ENCODE peak calls at places on chromosome 11, in five cellular contexts. B is stomach, K is brain microvascular endothelial cell, Z is dorsolateral prefrontal cortex, P is HCT116. J is an unnamed sample.

GRCh38 chr11:79018371-79018849 is 422.4 kb downstream of the TENM4 start:
- DNase-seq in Z (no peak), B (no peak), K (peak; percentile 87), P (no peak), J (no peak)

GRCh38 chr11:3157381-3158130 is 7.6 kb downstream of the OSBPL5 start:
- DNase-seq in B (no peak), K (peak; percentile 32), Z (no peak), P (no peak), J (peak; percentile 52)

GRCh38 chr11:117096973-117097566 is 1.2 kb downstream of the SIK3 start:
- DNase-seq in K (no peak), Z (no peak), P (no peak), B (no peak), J (no peak)

GRCh38 chr11:76648061-76648460 is 22.5 kb downstream of the LRRC32 start:
- DNase-seq in K (no peak), P (no peak), B (no peak), Z (no peak), J (no peak)

GRCh38 chr11:11975201-11976092 is 33.0 kb downstream of the DKK3 start:
- DNase-seq in K (no peak), Z (no peak), P (no peak), B (peak; percentile 25), J (no peak)

GRCh38 chr11:2090172-2091111 is 48.7 kb downstream of the IGF2 start:
- DNase-seq in K (no peak), P (no peak), Z (no peak), B (peak; percentile 24), J (peak; percentile 54)

GRCh38 chr11:113184498-113184897 is 129.9 kb upstream of the TTC12 start:
- DNase-seq in Z (no peak), K (peak; percentile 84), P (no peak), B (no peak), J (no peak)

GRCh38 chr11:129973809-129974208 is 28.8 kb downstream of the PRDM10 start:
- DNase-seq in K (peak; percentile 14), B (peak; percentile 27), P (no peak), Z (no peak), J (no peak)

GRCh38 chr11:11574373-11574772 is 47.4 kb downstream of the GALNT18 start:
- DNase-seq in Z (no peak), P (no peak), B (no peak), K (no peak), J (no peak)

GRCh38 chr11:34074391-34074790 is 22.9 kb downstream of the CAPRIN1 start:
- DNase-seq in P (no peak), K (no peak), Z (no peak), B (no peak), J (no peak)
- H3K27ac ChIP-seq in P (peak overlapping the region; percentile 76), K (no peak overlapping the region), Z (peak overlapping the region; percentile 43), B (peak overlapping the region; percentile 70), J (no peak overlapping the region)

DNA sequence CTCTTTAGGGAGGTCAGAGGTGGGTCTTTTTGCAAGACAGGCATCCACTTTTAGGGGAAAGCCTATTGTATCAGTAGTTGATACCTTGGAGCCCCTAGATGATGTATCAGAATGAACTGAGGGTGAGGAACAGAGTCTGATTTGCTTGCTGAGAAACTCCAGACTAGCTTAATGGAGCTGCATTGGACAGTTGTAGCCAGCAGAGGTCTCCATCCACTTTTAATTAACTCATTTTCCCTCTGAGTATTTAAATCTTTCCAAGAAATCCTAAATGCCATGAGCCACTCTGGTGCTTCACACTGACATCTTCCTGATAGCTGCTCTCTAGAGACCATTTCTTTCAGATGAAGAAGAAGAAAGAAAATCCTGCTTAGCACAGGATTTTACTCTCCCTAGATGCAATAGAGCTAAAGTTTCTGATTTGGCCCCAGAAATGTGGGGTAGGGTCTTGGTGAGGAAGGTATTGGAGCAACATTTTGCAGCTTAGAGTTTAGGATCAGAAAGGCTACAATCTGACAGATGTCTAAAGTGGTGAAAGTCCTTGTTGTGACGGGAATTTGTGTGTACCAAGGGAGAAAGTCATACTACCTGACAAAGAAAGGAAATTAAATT is 38.0 kb downstream of the EXT2 start:
- DNase-seq in P (no peak), K (peak; percentile 42), Z (no peak), B (no peak), J (no peak)
- H3K27ac ChIP-seq in P (no peak overlapping the region), K (no peak overlapping the region), Z (no peak overlapping the region), B (no peak overlapping the region), J (no peak overlapping the region)

DNA sequence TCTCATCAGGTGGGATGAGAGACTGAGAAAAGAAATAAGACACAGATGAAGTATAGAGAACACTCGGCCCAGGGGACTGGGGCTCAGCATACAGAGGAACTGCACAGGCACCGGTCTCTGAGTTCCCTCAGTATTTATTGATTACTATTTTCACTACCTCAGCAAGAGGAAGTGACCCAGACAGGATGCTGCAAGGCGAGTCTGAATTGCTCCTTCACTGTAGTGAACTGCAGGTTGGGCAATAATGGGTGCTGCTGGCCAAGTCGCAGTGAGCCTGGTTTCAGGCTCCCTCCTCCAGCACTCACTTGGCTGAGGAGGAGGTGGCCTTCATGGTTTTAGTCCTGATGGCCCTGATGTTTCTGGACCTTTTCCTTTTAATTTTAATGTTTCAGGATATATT is 10.4 kb downstream of the OR52K2 start:
- DNase-seq in B (no peak), Z (no peak), P (no peak), K (no peak), J (no peak)
- H3K27ac ChIP-seq in B (no peak overlapping the region), Z (no peak overlapping the region), P (no peak overlapping the region), K (no peak overlapping the region), J (no peak overlapping the region)

GRCh38 chr11:201936-202335 is 5.3 kb downstream of the BET1L start:
- DNase-seq in P (no peak), B (peak; percentile 21), K (no peak), Z (no peak), J (no peak)
- H3K27ac ChIP-seq in P (no peak overlapping the region), B (peak overlapping the region; percentile 48), K (no peak overlapping the region), Z (no peak overlapping the region), J (no peak overlapping the region)

GRCh38 chr11:38900156-38900679 is 2302.2 kb upstream of the RAG2 start:
- DNase-seq in Z (no peak), K (no peak), B (no peak), P (no peak), J (no peak)
- H3K27ac ChIP-seq in Z (no peak overlapping the region), K (no peak overlapping the region), B (no peak overlapping the region), P (no peak overlapping the region), J (no peak overlapping the region)

GRCh38 chr11:100687630-100688395 is 725 bp downstream of the ARHGAP42 start:
- DNase-seq in P (peak; percentile 75), K (peak; percentile 72), Z (peak; percentile 29), B (peak; percentile 48), J (peak; percentile 28)
- H3K27ac ChIP-seq in P (peak overlapping the region; percentile 77), K (peak overlapping the region; percentile 71), Z (peak overlapping the region; percentile 53), B (peak overlapping the region; percentile 96), J (no peak overlapping the region)

DNA sequence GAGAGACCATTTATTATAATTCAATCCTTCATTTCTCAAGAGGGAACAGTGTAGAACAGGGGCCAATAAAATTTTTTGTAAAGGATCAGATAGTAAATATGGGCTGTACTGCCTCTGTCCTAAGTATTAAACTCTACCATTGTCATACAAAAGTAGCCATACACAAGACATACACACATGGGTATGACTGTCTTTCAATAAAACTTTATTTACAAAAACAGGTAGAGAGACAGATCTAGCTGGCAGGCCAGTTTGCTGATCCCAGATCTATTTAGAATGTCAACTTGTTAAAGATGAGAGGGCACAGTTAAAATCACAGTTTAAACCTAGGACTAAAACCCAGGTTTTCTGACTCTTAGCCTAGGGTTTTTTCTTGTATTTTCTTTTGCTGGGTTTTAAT is 16.7 kb downstream of the TRAF6 start:
- DNase-seq in B (no peak), P (no peak), K (no peak), Z (no peak), J (no peak)
- H3K27ac ChIP-seq in B (no peak overlapping the region), P (no peak overlapping the region), K (no peak overlapping the region), Z (no peak overlapping the region), J (no peak overlapping the region)

GRCh38 chr11:32382339-32383049 is 52.8 kb downstream of the WT1 start:
- DNase-seq in P (no peak), K (no peak), Z (no peak), B (no peak), J (no peak)

GRCh38 chr11:32385998-32386397 is 49.3 kb downstream of the WT1 start:
- DNase-seq in Z (no peak), K (peak; percentile 24), P (peak; percentile 38), B (no peak), J (no peak)

GRCh38 chr11:32388871-32389770 is 46.2 kb downstream of the WT1 start:
- DNase-seq in Z (no peak), B (no peak), P (no peak), K (no peak), J (no peak)

GRCh38 chr11:32390712-32391111 is 44.6 kb downstream of the WT1 start:
- DNase-seq in P (no peak), B (no peak), K (no peak), Z (no peak), J (no peak)

GRCh38 chr11:32386770-32387377 is 48.5 kb downstream of the WT1 start:
- DNase-seq in B (no peak), Z (no peak), K (peak; percentile 15), P (no peak), J (no peak)
- H3K27ac ChIP-seq in B (no peak overlapping the region), Z (no peak overlapping the region), K (no peak overlapping the region), P (no peak overlapping the region), J (no peak overlapping the region)

DNA sequence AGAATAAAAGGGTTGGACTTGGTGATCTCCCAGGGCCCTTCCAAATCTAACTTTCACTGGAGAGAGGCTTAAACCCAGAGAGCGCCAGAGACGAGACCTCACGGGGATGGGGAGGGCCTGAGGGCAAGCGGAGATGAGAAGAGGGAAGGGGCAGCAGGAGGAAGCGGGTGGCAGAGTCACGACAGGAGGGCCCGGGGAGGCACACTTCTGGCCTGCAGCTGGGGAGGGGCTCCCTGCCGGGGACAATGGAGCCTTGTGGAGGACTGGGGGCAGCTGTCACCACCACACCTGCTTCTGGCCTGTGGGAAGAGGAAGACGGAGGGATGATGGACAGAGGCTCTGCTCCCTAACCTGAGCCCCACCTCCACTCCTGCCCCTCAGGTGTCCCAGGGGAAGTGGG is 40.2 kb downstream of the PDE2A start:
- DNase-seq in K (no peak), Z (no peak), B (no peak), P (no peak), J (no peak)
- H3K27ac ChIP-seq in K (no peak overlapping the region), Z (peak overlapping the region; percentile 80), B (no peak overlapping the region), P (no peak overlapping the region), J (no peak overlapping the region)

J was measured in pancreas.